ENCODE peak calls at places on chromosome 19, in five cellular contexts. M, Q, C, Z and K are unnamed samples.

GRCh38 chr19:53132231-53132991 is at the start of gene ZNF415:
- DNase-seq in M (peak), Z (peak), Q (peak), C (peak), K (peak)

GRCh38 chr19:12681074-12681987 is at the start of gene DHPS:
- DNase-seq in M (peak), C (peak), Z (peak), Q (peak), K (peak)

GRCh38 chr19:16315825-16316505 is 8.7 kb upstream of the KLF2 start:
- DNase-seq in C (no peak), Z (no peak), M (no peak), Q (no peak), K (no peak)

GRCh38 chr19:17107546-17108452 is 32.2 kb downstream of the MYO9B start:
- DNase-seq in Z (peak), C (no peak), Q (no peak), M (no peak), K (no peak)

GRCh38 chr19:54010474-54010873 is 19.0 kb downstream of the CACNG6 start:
- DNase-seq in Q (no peak), Z (no peak), C (no peak), M (no peak), K (no peak)

GRCh38 chr19:51687791-51688664 is 5.1 kb upstream of the SPACA6 start:
- DNase-seq in Q (no peak), C (no peak), M (no peak), Z (peak), K (no peak)

GRCh38 chr19:5103061-5103701 is 134.3 kb downstream of the KDM4B start:
- DNase-seq in Q (no peak), C (no peak), Z (no peak), M (no peak), K (no peak)

GRCh38 chr19:1472227-1473055 is 6.6 kb downstream of the C19orf25 start:
- DNase-seq in M (no peak), C (no peak), Q (no peak), Z (peak), K (no peak)

GRCh38 chr19:46979103-46979769 is 40.4 kb upstream of the NPAS1 start:
- DNase-seq in C (no peak), Q (no peak), Z (no peak), M (no peak), K (no peak)

GRCh38 chr19:41302624-41303351 is 7.2 kb upstream of the CCDC97 start:
- DNase-seq in Q (no peak), C (peak), Z (no peak), M (peak), K (no peak)

GRCh38 chr19:3968556-3969434 is 2.1 kb downstream of the DAPK3 start:
- DNase-seq in Q (peak), Z (peak), M (no peak), C (no peak), K (peak)

GRCh38 chr19:31289381-31289880 is 59.8 kb downstream of the TSHZ3 start:
- DNase-seq in Z (no peak), Q (no peak), C (no peak), M (no peak), K (no peak)

GRCh38 chr19:46719629-46720515 is 3.0 kb upstream of the PRKD2 start:
- DNase-seq in C (no peak), Z (no peak), Q (no peak), M (no peak), K (no peak)

GRCh38 chr19:38695319-38695683 is 47.9 kb downstream of the ACTN4 start:
- DNase-seq in M (no peak), Q (no peak), Z (no peak), C (no peak), K (no peak)

GRCh38 chr19:4737955-4738580 is 14.4 kb upstream of the DPP9 start:
- DNase-seq in C (no peak), Q (no peak), Z (peak), M (no peak), K (no peak)

GRCh38 chr19:18153555-18154134 is 682 bp downstream of the PIK3R2 start:
- DNase-seq in C (no peak), Z (peak), M (no peak), Q (no peak), K (peak)

GRCh38 chr19:56405062-56405461 is 930 bp downstream of the ZNF583 start:
- DNase-seq in Q (no peak), Z (no peak), C (no peak), M (peak), K (no peak)